ENCODE peak calls at places on chromosomes 13 and 19, in nine cellular contexts. M, D, G, H, L, U, T, I and E are unnamed samples.

GRCh38 chr13:44368599-44369368 is 4.8 kb upstream of the SERP2 start:
- DNase-seq in M (no peak), D (no peak), G (no peak), H (no peak), L (no peak), U (no peak), T (no peak), I (no peak), E (no peak)

GRCh38 chr19:46429999-46430398 is 1.3 kb upstream of the PNMA8C start:
- DNase-seq in M (no peak), D (no peak), G (no peak), H (no peak), L (no peak), U (no peak), T (no peak), I (no peak), E (no peak)

GRCh38 chr13:93235258-93236015 is 8.8 kb downstream of the GPC6 start:
- DNase-seq in M (no peak), D (no peak), G (no peak), H (no peak), L (no peak), U (no peak), T (no peak), I (no peak), E (peak)

GRCh38 chr19:6023085-6023682 is 45.2 kb upstream of the RANBP3 start:
- DNase-seq in M (no peak), D (no peak), G (no peak), H (peak), L (no peak), U (peak), T (no peak), I (no peak), E (peak)

GRCh38 chr13:111115841-111116500 is 861 bp downstream of the ARHGEF7 start:
- DNase-seq in M (no peak), D (peak), G (no peak), H (peak), L (peak), U (peak), T (no peak), I (no peak), E (peak)

GRCh38 chr19:42468273-42468796 is 25.6 kb upstream of the CXCL17 start:
- DNase-seq in M (no peak), D (peak), G (no peak), H (peak), L (no peak), U (peak), T (no peak), I (no peak), E (peak)

GRCh38 chr19:35822579-35822978 is 9.9 kb upstream of the PRODH2 start:
- DNase-seq in M (no peak), D (no peak), G (peak), H (peak), L (no peak), U (no peak), T (no peak), I (no peak), E (no peak)

GRCh38 chr19:16293133-16294085 is 31.2 kb upstream of the KLF2 start:
- DNase-seq in M (no peak), D (no peak), G (no peak), H (peak), L (no peak), U (peak), T (no peak), I (no peak), E (peak)

GRCh38 chr13:48784906-48785555 is 131.3 kb downstream of the CYSLTR2 start:
- DNase-seq in M (no peak), D (no peak), G (no peak), H (no peak), L (no peak), U (no peak), T (no peak), I (no peak), E (no peak)

GRCh38 chr19:798415-799075 is 1.3 kb downstream of the PTBP1 start:
- DNase-seq in M (no peak), D (no peak), G (peak), H (no peak), L (no peak), U (no peak), T (no peak), I (no peak), E (no peak)

GRCh38 chr13:46893820-46894533 is 2.9 kb downstream of the HTR2A start:
- DNase-seq in M (peak), D (peak), G (peak), H (peak), L (peak), U (peak), T (peak), I (peak), E (peak)